ENCODE peak calls at places on chromosomes 1 and 21, in six cellular contexts. C is OCI-LY7, T is IMR-90, L is prostate gland, M is astrocyte, D is A549. I is an unnamed sample.

GRCh38 chr1:147177611-147178370 is 5.5 kb upstream of the PRKAB2 start:
- DNase-seq in C (no peak), T (peak), L (no peak), M (peak), D (no peak), I (no peak)

GRCh38 chr21:45735259-45736000 is 91.9 kb downstream of the PCBP3 start:
- DNase-seq in C (no peak), T (no peak), L (no peak), M (no peak), D (no peak), I (no peak)

GRCh38 chr1:6401673-6402072 is 8.1 kb upstream of the ACOT7 start:
- DNase-seq in C (no peak), T (no peak), L (no peak), M (no peak), D (no peak), I (no peak)

GRCh38 chr1:48654606-48655210 is 122.0 kb downstream of the BEND5 start:
- DNase-seq in C (no peak), T (no peak), L (no peak), M (no peak), D (no peak), I (no peak)

GRCh38 chr21:28431022-28431421 is 561.7 kb downstream of the LTN1 start:
- DNase-seq in C (no peak), T (peak), L (no peak), M (peak), D (no peak), I (no peak)

GRCh38 chr1:3912809-3913685 is 13.0 kb upstream of the C1orf174 start:
- DNase-seq in C (no peak), T (no peak), L (no peak), M (no peak), D (no peak), I (no peak)

GRCh38 chr21:29449306-29449940 is 150.7 kb downstream of the BACH1 start:
- DNase-seq in C (no peak), T (no peak), L (no peak), M (no peak), D (no peak), I (no peak)

GRCh38 chr1:30446100-30446499 is 277.3 kb downstream of the MATN1 start:
- DNase-seq in C (no peak), T (no peak), L (no peak), M (no peak), D (no peak), I (no peak)

GRCh38 chr1:11176081-11176706 is 13.0 kb upstream of the ANGPTL7 start:
- DNase-seq in C (no peak), T (peak), L (no peak), M (peak), D (no peak), I (no peak)

GRCh38 chr21:44950351-44950750 is 10.5 kb downstream of the SLX9 start:
- DNase-seq in C (no peak), T (no peak), L (no peak), M (no peak), D (no peak), I (no peak)

GRCh38 chr21:39720126-39720778 is 24.7 kb upstream of the IGSF5 start:
- DNase-seq in C (no peak), T (no peak), L (no peak), M (no peak), D (no peak), I (no peak)

GRCh38 chr1:221777434-221778072 is 35.7 kb upstream of the DUSP10 start:
- DNase-seq in C (no peak), T (no peak), L (no peak), M (no peak), D (no peak), I (no peak)

GRCh38 chr1:28887835-28888682 is 26.3 kb upstream of the EPB41 start:
- DNase-seq in C (peak), T (no peak), L (no peak), M (no peak), D (no peak), I (no peak)

GRCh38 chr1:233614173-233614742 is 352 bp downstream of the KCNK1 start:
- DNase-seq in C (no peak), T (peak), L (peak), M (peak), D (peak), I (peak)

GRCh38 chr1:178417858-178418257 is 78.9 kb downstream of the CLEC20A start:
- DNase-seq in C (no peak), T (peak), L (no peak), M (peak), D (peak), I (no peak)

GRCh38 chr1:148263128-148263905 is 111.2 kb upstream of the NBPF11 start:
- DNase-seq in C (peak), T (peak), L (peak), M (peak), D (peak), I (no peak)

GRCh38 chr1:44408181-44409018 is 3.3 kb downstream of the RNF220 start:
- DNase-seq in C (no peak), T (no peak), L (no peak), M (no peak), D (no peak), I (no peak)

GRCh38 chr1:94438692-94439276 is 20.6 kb downstream of the ABCD3 start:
- DNase-seq in C (no peak), T (peak), L (no peak), M (peak), D (no peak), I (no peak)

GRCh38 chr1:218705911-218706893 is 361.1 kb downstream of the TGFB2 start:
- DNase-seq in C (no peak), T (peak), L (no peak), M (peak), D (peak), I (peak)

GRCh38 chr1:43276673-43277072 is 6.9 kb downstream of the TMEM125 start:
- DNase-seq in C (no peak), T (no peak), L (no peak), M (no peak), D (no peak), I (no peak)

GRCh38 chr1:180256353-180257027 is 26.4 kb downstream of the LHX4 start:
- DNase-seq in C (no peak), T (no peak), L (no peak), M (no peak), D (no peak), I (no peak)

GRCh38 chr1:109770331-109771095 is 6.8 kb upstream of the EPS8L3 start:
- DNase-seq in C (no peak), T (no peak), L (no peak), M (no peak), D (no peak), I (no peak)

GRCh38 chr1:180881806-180882509 is 30.7 kb upstream of the KIAA1614 start:
- DNase-seq in C (peak), T (peak), L (no peak), M (peak), D (peak), I (peak)

GRCh38 chr1:55695151-55695550 is 480.0 kb upstream of the USP24 start:
- DNase-seq in C (no peak), T (no peak), L (no peak), M (peak), D (no peak), I (no peak)

GRCh38 chr1:21628798-21629393 is 40.3 kb downstream of the RAP1GAP start:
- DNase-seq in C (no peak), T (no peak), L (no peak), M (no peak), D (no peak), I (no peak)

GRCh38 chr1:201103666-201104065 is 8.6 kb downstream of the CACNA1S start:
- DNase-seq in C (no peak), T (no peak), L (no peak), M (no peak), D (no peak), I (no peak)

GRCh38 chr1:52653207-52653849 is 20.4 kb downstream of the SHISAL2A start:
- DNase-seq in C (no peak), T (no peak), L (no peak), M (no peak), D (no peak), I (no peak)

GRCh38 chr1:170685166-170685565 is 21.2 kb downstream of the PRRX1 start:
- DNase-seq in C (no peak), T (peak), L (no peak), M (peak), D (no peak), I (no peak)

GRCh38 chr21:46048926-46049889 is 48.7 kb upstream of the COL6A2 start:
- DNase-seq in C (no peak), T (peak), L (no peak), M (peak), D (no peak), I (peak)

GRCh38 chr1:208977861-208978260 is 605.7 kb upstream of the CAMK1G start:
- DNase-seq in C (no peak), T (no peak), L (no peak), M (no peak), D (no peak), I (no peak)

DNA sequence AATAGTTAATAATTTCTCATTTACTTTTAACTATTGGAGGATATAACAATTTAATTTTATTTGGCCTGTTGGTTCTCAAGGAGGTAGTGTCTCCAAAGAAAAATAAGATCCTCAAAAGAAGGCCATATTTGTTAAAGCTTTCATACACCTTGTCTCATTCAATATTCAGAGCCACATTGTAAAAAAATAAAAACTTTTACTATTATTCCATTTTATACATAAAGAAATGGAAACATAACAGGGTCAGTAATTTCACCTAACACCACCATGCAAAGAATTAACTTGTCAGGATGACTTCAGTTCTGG is 40.3 kb upstream of the KCTD3 start:
- DNase-seq in C (no peak), T (no peak), L (no peak), M (no peak), D (no peak), I (no peak)
- TF ChIP-seq CTCF in C (peak), T (no peak), L (no peak), M (no peak), D (no peak), I (no peak)

DNA sequence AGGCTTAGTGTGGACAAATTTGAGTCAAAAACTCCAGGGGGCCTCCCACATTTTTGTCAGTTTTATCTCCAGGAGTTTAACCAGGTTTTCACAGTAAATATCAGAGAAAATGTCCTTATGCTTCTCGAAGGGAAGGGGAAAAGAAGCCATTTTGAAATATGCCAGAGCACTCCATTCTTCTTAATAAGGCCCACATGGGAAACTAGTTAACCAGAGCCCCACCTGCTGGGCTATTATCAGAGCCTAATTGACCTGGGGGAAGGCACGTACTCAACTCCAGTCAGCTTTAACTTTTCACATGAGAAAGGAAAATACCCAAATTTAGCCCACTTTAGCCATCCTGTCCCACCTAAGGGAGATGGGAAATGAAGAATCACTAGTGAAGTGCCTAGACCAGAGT is 296.3 kb downstream of the PTBP2 start:
- DNase-seq in C (peak), T (no peak), L (no peak), M (no peak), D (no peak), I (no peak)
- TF ChIP-seq CTCF in C (no peak), T (no peak), L (no peak), M (no peak), D (no peak), I (no peak)

GRCh38 chr1:207458409-207458808 is 4.3 kb downstream of the CR2 start:
- DNase-seq in C (no peak), T (no peak), L (no peak), M (no peak), D (no peak), I (no peak)

GRCh38 chr1:207455183-207455754 is 1.1 kb downstream of the CR2 start:
- DNase-seq in C (no peak), T (no peak), L (no peak), M (no peak), D (no peak), I (no peak)

GRCh38 chr1:207459008-207459407 is 4.9 kb downstream of the CR2 start:
- DNase-seq in C (peak), T (no peak), L (no peak), M (no peak), D (no peak), I (no peak)

GRCh38 chr1:207453710-207454045 is 450 bp upstream of the CR2 start:
- DNase-seq in C (no peak), T (no peak), L (no peak), M (no peak), D (no peak), I (no peak)

DNA sequence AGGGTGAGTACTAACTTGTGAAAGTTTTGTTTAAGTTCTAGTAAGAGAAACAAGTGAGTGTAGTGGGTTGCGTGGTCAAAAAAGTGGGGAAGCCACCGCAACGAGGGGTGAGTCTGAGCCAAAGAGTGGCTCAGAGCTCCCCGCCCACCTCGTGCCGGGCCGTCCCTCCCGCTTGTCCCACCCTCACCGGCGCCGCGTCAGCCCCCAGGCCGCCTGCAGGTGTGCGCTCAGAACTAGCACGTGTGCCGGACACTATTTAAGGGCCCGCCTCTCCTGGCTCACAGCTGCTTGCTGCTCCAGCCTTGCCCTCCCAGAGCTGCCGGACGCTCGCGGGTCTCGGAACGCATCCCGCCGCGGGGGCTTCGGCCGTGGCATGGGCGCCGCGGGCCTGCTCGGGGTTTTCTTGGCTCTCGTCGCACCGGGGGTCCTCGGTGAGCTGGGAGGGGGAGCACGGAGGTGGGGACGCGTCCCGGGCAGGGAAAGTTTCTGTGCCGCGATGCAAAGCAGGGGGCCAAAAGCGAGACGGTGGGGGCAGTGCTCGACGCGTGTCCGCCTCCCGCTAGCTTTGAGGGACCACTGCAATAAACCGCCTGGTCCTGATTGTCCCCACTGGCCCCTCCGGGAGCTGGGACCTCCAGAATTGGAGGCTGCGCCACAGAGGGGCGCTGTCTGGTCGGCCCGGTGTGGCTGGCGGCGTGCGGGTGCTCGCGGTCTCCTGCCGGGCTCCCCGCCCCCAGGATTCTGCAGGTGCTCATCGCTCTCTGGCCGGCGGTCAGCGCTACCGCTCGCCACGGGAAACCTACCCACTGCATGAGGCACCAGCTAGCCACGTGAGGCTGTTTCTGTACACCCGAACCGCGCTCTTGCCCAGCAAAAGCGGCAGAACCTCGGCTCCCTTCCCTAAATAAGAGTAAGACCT is at the start of gene CR2:
- DNase-seq in C (peak), T (no peak), L (peak), M (no peak), D (peak), I (no peak)
- TF ChIP-seq CTCF in C (peak), T (no peak), L (no peak), M (no peak), D (peak), I (no peak)

GRCh38 chr1:87906078-87906477 is 577.4 kb downstream of the LMO4 start:
- DNase-seq in C (no peak), T (no peak), L (no peak), M (no peak), D (no peak), I (no peak)
- TF ChIP-seq CTCF in C (no peak), T (no peak), L (no peak), M (no peak), D (no peak), I (no peak)

DNA sequence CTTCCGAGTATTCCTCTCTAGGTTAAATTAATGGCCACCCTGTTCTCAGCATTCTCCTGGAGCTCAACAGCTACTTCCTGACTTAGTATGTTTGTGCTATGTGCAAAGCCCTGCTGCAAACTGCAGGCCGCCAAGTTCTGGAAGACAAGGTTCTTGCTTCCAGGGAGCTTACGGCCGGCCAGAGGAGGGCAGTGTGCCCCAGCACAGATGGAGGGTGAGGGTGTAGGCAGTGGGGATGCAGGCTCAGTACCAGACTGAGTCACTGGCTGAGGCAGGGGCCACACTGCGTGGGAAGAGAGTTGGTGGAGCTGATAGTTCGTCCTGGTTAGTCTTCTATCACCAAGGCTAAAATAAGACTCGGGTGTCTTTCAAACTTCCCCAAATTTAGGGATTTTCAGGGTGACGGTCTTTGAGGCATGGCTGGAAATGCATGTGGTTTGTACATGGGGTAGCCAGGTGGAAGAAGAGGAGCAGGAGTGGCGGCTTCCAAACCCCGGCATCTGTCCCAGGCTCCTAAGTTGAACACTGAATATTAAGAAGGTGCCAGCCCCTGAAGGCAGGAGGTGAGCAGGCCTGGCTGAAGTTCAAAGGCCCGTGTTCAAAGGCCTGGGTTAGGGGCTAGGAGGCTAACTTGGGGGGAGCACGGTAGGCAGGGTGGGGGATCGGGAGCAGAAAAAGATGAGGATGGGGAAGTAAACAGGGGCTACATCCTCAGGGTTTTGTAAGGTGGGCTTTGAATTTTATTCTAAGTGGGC is 42.9 kb downstream of the ELK4 start:
- DNase-seq in C (peak), T (peak), L (no peak), M (peak), D (no peak), I (no peak)
- TF ChIP-seq CTCF in C (peak), T (peak), L (no peak), M (peak), D (peak), I (peak)

GRCh38 chr1:236748471-236748870 is 46.6 kb upstream of the MTR start:
- DNase-seq in C (peak), T (no peak), L (no peak), M (no peak), D (no peak), I (no peak)
- TF ChIP-seq CTCF in C (peak), T (no peak), L (no peak), M (peak), D (no peak), I (no peak)

GRCh38 chr1:23278717-23279116 is 61.4 kb upstream of the HTR1D start:
- DNase-seq in C (no peak), T (no peak), L (no peak), M (no peak), D (no peak), I (no peak)

GRCh38 chr1:23274134-23274505 is 56.8 kb upstream of the HTR1D start:
- DNase-seq in C (no peak), T (no peak), L (no peak), M (no peak), D (no peak), I (no peak)

GRCh38 chr1:23273450-23274133 is 56.3 kb upstream of the HTR1D start:
- DNase-seq in C (no peak), T (peak), L (no peak), M (peak), D (peak), I (peak)

GRCh38 chr1:23276531-23276930 is 59.2 kb upstream of the HTR1D start:
- DNase-seq in C (no peak), T (no peak), L (no peak), M (no peak), D (no peak), I (no peak)
- TF ChIP-seq CTCF in C (no peak), T (no peak), L (no peak), M (no peak), D (no peak), I (no peak)

GRCh38 chr1:46487818-46488218 is 1.8 kb upstream of the DMBX1 start:
- DNase-seq in C (no peak), T (no peak), L (no peak), M (no peak), D (peak), I (no peak)
- TF ChIP-seq CTCF in C (peak), T (peak), L (no peak), M (peak), D (peak), I (peak)